ENCODE peak calls at places on chromosomes 4 and X, in ten cellular contexts. D is stimulated activated CD8-positive, alpha-beta memory T cell treated with anti-CD3 and anti-CD28 coated beads, Interleukin-12 subunit alpha, Interleukin-12 subunit beta, amount 100 ng/mL, for 1 hour; E is ELR; J is RWPE2; K is ELF-1; L is activated naive CD8-positive, alpha-beta T cell treated with anti-CD3 and anti-CD28 coated beads, Interleukin-2, amount 50 U/mL, for 24 hours; Y is foreskin fibroblast; M is astrocyte of the spinal cord; W is GM18507; N is hippocampal formation. T is an unnamed sample.

GRCh38 chrX:2652106-2652505 is 39.0 kb upstream of the CD99 start:
- DNase-seq in D (no peak), E (no peak), J (no peak), K (peak), L (no peak), Y (no peak), M (no peak), W (no peak), N (no peak), T (no peak)

GRCh38 chrX:134174273-134174660 is 62.7 kb upstream of the CCDC160 start:
- DNase-seq in D (no peak), E (no peak), J (no peak), K (no peak), L (no peak), Y (no peak), M (no peak), W (no peak), N (no peak), T (no peak)

GRCh38 chrX:78029663-78030062 is 60.2 kb upstream of the PGAM4 start:
- DNase-seq in D (no peak), E (peak), J (no peak), K (peak), L (no peak), Y (no peak), M (peak), W (no peak), N (peak), T (peak)

GRCh38 chrX:150269613-150270254 is 93.4 kb upstream of the MAMLD1 start:
- DNase-seq in D (no peak), E (no peak), J (no peak), K (no peak), L (no peak), Y (no peak), M (no peak), W (no peak), N (no peak), T (no peak)

GRCh38 chr4:140019619-140020367 is 134.2 kb downstream of the MAML3 start:
- DNase-seq in D (no peak), E (no peak), J (no peak), K (no peak), L (no peak), Y (no peak), M (no peak), W (no peak), N (no peak), T (no peak)

GRCh38 chrX:21802844-21803243 is 36.6 kb upstream of the MBTPS2 start:
- DNase-seq in D (no peak), E (no peak), J (no peak), K (no peak), L (no peak), Y (no peak), M (no peak), W (no peak), N (no peak), T (no peak)

GRCh38 chr4:48943387-48943786 is 36.8 kb upstream of the OCIAD2 start:
- DNase-seq in D (no peak), E (peak), J (no peak), K (peak), L (no peak), Y (no peak), M (no peak), W (no peak), N (no peak), T (no peak)

GRCh38 chrX:41276661-41277506 is 57.1 kb upstream of the DDX3X start:
- DNase-seq in D (no peak), E (peak), J (no peak), K (peak), L (no peak), Y (no peak), M (no peak), W (no peak), N (no peak), T (no peak)

GRCh38 chr4:103098746-103099421 is 750 bp downstream of the BDH2 start:
- DNase-seq in D (no peak), E (no peak), J (no peak), K (no peak), L (no peak), Y (no peak), M (no peak), W (no peak), N (no peak), T (no peak)

GRCh38 chr4:140789752-140790151 is 33.6 kb upstream of the TBC1D9 start:
- DNase-seq in D (no peak), E (peak), J (no peak), K (no peak), L (no peak), Y (peak), M (no peak), W (no peak), N (no peak), T (no peak)